ENCODE peak calls at places on chromosomes 7 and 10, in six cellular contexts. G, N, H, X, J and O are unnamed samples.

GRCh38 chr10:119575506-119575905 is 21.3 kb downstream of the TIAL1 start:
- DNase-seq in G (no peak), N (no peak), H (no peak), X (no peak), J (peak; percentile 27), O (no peak)

GRCh38 chr10:126516515-126516914 is 128.2 kb upstream of the ADAM12 start:
- DNase-seq in G (no peak), N (no peak), H (no peak), X (no peak), J (no peak), O (no peak)

GRCh38 chr7:75946207-75946855 is 31.4 kb downstream of the POR start:
- DNase-seq in G (no peak), N (no peak), H (no peak), X (no peak), J (peak; percentile 31), O (no peak)

GRCh38 chr10:61950449-61951143 is 49.1 kb downstream of the ARID5B start:
- DNase-seq in G (no peak), N (no peak), H (no peak), X (no peak), J (no peak), O (no peak)

GRCh38 chr10:31770307-31770902 is 158.2 kb downstream of the ARHGAP12 start:
- DNase-seq in G (no peak), N (peak; percentile 55), H (no peak), X (no peak), J (peak; percentile 53), O (no peak)

GRCh38 chr7:120110169-120110568 is 162.8 kb upstream of the KCND2 start:
- DNase-seq in G (no peak), N (no peak), H (no peak), X (no peak), J (no peak), O (no peak)

GRCh38 chr7:142717453-142717852 is 31.8 kb upstream of the PRSS1 start:
- DNase-seq in G (no peak), N (peak; percentile 11), H (no peak), X (no peak), J (no peak), O (peak; percentile 58)

GRCh38 chr10:59611048-59611447 is 98.6 kb downstream of the SLC16A9 start:
- DNase-seq in G (no peak), N (no peak), H (no peak), X (no peak), J (no peak), O (no peak)

GRCh38 chr10:92997620-92998019 is 63.0 kb upstream of the CYP26C1 start:
- DNase-seq in G (no peak), N (no peak), H (no peak), X (no peak), J (no peak), O (no peak)

GRCh38 chr10:101446071-101446470 is 92.1 kb downstream of the BTRC start:
- DNase-seq in G (no peak), N (no peak), H (no peak), X (no peak), J (no peak), O (no peak)

GRCh38 chr10:74683621-74684114 is 142.7 kb upstream of the KAT6B start:
- DNase-seq in G (peak; percentile 34), N (no peak), H (no peak), X (no peak), J (no peak), O (no peak)

GRCh38 chr10:124117511-124117785 is 24.1 kb upstream of the CHST15 start:
- DNase-seq in G (no peak), N (no peak), H (no peak), X (no peak), J (no peak), O (no peak)

GRCh38 chr7:22474645-22475044 is 25.3 kb downstream of the STEAP1B start:
- DNase-seq in G (no peak), N (no peak), H (no peak), X (no peak), J (no peak), O (no peak)

GRCh38 chr7:34135924-34136323 is 230.6 kb downstream of the BMPER start:
- DNase-seq in G (no peak), N (no peak), H (no peak), X (no peak), J (no peak), O (no peak)

GRCh38 chr7:39248041-39248692 is 270.5 kb downstream of the POU6F2 start:
- DNase-seq in G (no peak), N (no peak), H (no peak), X (no peak), J (no peak), O (no peak)

GRCh38 chr7:25032774-25033743 is 53.1 kb upstream of the OSBPL3 start:
- DNase-seq in G (no peak), N (no peak), H (no peak), X (no peak), J (no peak), O (no peak)

GRCh38 chr7:24750441-24751055 is 6.7 kb downstream of the GSDME start:
- DNase-seq in G (no peak), N (no peak), H (no peak), X (no peak), J (no peak), O (no peak)

GRCh38 chr7:5494683-5495561 is 71.3 kb upstream of the TNRC18 start:
- DNase-seq in G (peak; percentile 89), N (peak; percentile 76), H (peak; percentile 69), X (peak; percentile 85), J (peak; percentile 76), O (peak; percentile 78)

GRCh38 chr10:15344876-15345285 is 26.2 kb downstream of the FAM171A1 start:
- DNase-seq in G (no peak), N (no peak), H (no peak), X (no peak), J (no peak), O (no peak)

GRCh38 chr10:126686732-126687693 is 16.5 kb upstream of the C10orf90 start:
- DNase-seq in G (no peak), N (no peak), H (no peak), X (no peak), J (no peak), O (no peak)

GRCh38 chr7:24778543-24779282 is 21.4 kb upstream of the GSDME start:
- DNase-seq in G (peak; percentile 89), N (no peak), H (peak; percentile 82), X (no peak), J (no peak), O (no peak)

GRCh38 chr7:157339777-157340677 is 3.2 kb downstream of the DNAJB6 start:
- DNase-seq in G (peak; percentile 89), N (peak; percentile 70), H (peak; percentile 77), X (peak; percentile 66), J (peak; percentile 70), O (peak; percentile 88)

GRCh38 chr10:132980426-132981172 is 38.2 kb upstream of the CFAP46 start:
- DNase-seq in G (no peak), N (no peak), H (no peak), X (peak; percentile 35), J (no peak), O (no peak)
- H3K4me3 ChIP-seq in G (no peak overlapping the region), N (no peak overlapping the region), H (no peak overlapping the region), X (no peak overlapping the region), J (no peak overlapping the region), O (no peak overlapping the region)

DNA sequence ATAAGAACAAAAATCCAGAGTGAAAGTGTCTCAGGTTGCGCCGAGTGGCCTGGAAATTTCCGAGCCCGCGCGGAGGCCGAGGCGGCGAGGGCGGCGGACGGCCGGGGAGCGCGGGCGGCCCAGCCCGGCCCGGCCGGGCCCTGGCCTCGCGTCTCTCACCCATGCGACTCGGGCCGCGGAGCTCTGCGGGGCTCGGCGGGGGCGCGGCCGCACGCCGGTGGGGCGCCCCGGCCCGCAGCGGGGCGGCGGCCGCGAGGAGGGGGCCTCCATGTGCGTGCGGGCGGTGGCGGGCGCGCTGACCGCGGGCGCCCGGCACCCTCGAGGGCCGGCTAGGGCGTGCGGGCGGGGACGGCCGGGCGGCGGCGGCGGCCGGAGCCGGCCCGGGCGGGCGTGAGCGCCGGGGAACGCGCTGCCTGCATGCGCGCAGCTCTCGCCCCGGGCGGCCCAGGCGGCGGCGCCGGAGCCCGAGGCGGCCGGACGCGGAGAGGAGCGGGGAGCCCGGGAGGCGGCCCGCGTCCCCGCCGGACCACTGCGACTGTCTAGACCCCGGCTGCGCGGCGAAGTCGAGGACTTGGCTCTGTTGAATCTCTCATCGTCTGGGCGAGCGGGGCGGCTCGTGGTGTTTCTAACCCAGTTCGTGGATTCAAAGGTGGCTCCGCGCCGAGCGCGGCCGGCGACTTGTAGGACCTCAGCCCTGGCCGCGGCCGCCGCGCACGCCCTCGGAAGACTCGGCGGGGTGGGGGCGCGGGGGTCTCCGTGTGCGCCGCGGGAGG is at the start of gene EN2:
- DNase-seq in G (no peak), N (no peak), H (no peak), X (no peak), J (no peak), O (no peak)
- H3K4me3 ChIP-seq in G (peak within 1 kb of the TSS; percentile 65), N (peak within 1 kb of the TSS; percentile 30), H (peak within 1 kb of the TSS; percentile 50), X (peak within 1 kb of the TSS; percentile 60), J (peak within 1 kb of the TSS; percentile 37), O (peak within 1 kb of the TSS; percentile 53)

DNA sequence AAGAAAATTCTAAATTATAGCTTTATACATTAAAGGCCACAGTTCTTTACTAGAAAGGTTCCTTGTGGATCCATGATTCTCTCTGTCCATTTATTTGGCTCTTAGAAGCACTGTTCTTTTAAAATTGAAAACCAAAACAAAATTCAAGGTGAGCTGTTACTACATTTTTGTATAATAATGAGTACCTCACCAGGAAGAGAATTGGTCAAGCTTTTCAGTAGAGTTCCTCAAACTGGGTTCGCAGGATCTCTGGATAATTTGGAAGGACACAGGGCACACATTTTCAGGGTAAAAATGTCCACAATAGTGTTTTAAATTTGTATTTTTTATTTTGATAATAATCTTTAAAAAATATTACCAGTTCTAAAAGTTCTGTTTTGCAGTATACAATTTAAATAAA is 93.0 kb downstream of the PPP1R3A start:
- DNase-seq in G (no peak), N (no peak), H (no peak), X (no peak), J (no peak), O (no peak)
- H3K4me3 ChIP-seq in G (no peak overlapping the region), N (no peak overlapping the region), H (no peak overlapping the region), X (no peak overlapping the region), J (no peak overlapping the region), O (no peak overlapping the region)

GRCh38 chr10:96721207-96721572 is 876 bp upstream of the PIK3AP1 start:
- DNase-seq in G (no peak), N (no peak), H (no peak), X (no peak), J (no peak), O (no peak)
- H3K4me3 ChIP-seq in G (no peak overlapping the region), N (no peak overlapping the region), H (peak overlapping the region; percentile 62), X (no peak overlapping the region), J (peak overlapping the region; percentile 53), O (peak overlapping the region; percentile 67)

DNA sequence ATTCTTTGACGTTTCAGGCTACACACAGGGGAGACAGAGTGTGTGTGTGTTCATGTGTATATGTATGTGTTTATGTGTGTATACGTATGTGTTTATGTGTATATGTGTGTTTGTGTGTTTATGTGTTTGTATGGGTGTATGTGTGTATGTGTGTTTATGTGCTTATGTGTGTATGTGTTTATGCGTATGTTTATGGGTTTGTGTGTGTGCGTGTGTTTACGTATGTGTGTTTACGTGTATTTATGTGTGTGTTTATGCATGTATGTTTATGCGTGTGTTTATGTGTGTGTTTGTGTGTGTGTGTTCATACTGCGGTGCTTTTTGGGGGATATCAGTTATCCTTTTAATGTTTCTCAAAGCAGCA is 39.2 kb upstream of the CNPY1 start:
- DNase-seq in G (no peak), N (no peak), H (no peak), X (no peak), J (no peak), O (no peak)
- H3K4me3 ChIP-seq in G (no peak overlapping the region), N (no peak overlapping the region), H (no peak overlapping the region), X (no peak overlapping the region), J (no peak overlapping the region), O (no peak overlapping the region)